ENCODE peak calls at places on chromosome 4, in ten cellular contexts. N is heart right ventricle; F is body of pancreas; D is naive thymus-derived CD8-positive, alpha-beta T cell; V is pancreas; H is thoracic aorta; M is effector memory CD8-positive, alpha-beta T cell; R is activated CD8-positive, alpha-beta T cell treated with anti-CD3 and anti-CD28 coated beads, Interleukin-2, amount 10 ng/mL, durations not matched to agents 7 days and 5 days; S is left cardiac atrium; G is HepG2. B is an unnamed sample.

GRCh38 chr4:109574443-109574850 is 14.4 kb downstream of the MCUB start:
- ATAC-seq in V (peak), R (peak), F (peak), M (peak), D (peak), S (peak), N (peak), G (peak), H (no peak), B (peak)

GRCh38 chr4:89054627-89055026 is 2.4 kb downstream of the FAM13A start:
- ATAC-seq in G (no peak), M (no peak), D (no peak), H (no peak), N (no peak), R (no peak), S (no peak), F (no peak), V (no peak), B (no peak)

GRCh38 chr4:147355849-147356248 is 125.0 kb upstream of the EDNRA start:
- ATAC-seq in M (no peak), S (peak), V (no peak), F (no peak), D (no peak), N (no peak), H (no peak), R (no peak), G (no peak), B (no peak)

GRCh38 chr4:165294907-165295306 is 32.6 kb upstream of the MSMO1 start:
- ATAC-seq in R (peak), G (no peak), S (no peak), V (peak), F (no peak), N (no peak), D (peak), M (peak), H (no peak), B (peak)

GRCh38 chr4:6115342-6115741 is 85.0 kb downstream of the JAKMIP1 start:
- ATAC-seq in V (no peak), F (no peak), M (no peak), H (no peak), S (no peak), R (no peak), D (no peak), N (no peak), G (no peak), B (no peak)

GRCh38 chr4:141912831-141913230 is 276.4 kb downstream of the IL15 start:
- ATAC-seq in N (no peak), G (no peak), M (no peak), V (no peak), S (no peak), R (no peak), F (no peak), D (no peak), H (no peak), B (no peak)

GRCh38 chr4:1080961-1081688 is 32.2 kb downstream of the RNF212 start:
- ATAC-seq in G (no peak), H (no peak), N (no peak), R (no peak), D (peak), S (no peak), M (peak), F (no peak), V (no peak), B (peak)

GRCh38 chr4:70925899-70926635 is 23.9 kb downstream of the MOB1B start:
- ATAC-seq in D (no peak), G (no peak), S (no peak), N (no peak), F (no peak), R (peak), V (no peak), H (no peak), M (no peak), B (peak)

GRCh38 chr4:26822546-26822945 is 38.1 kb upstream of the STIM2 start:
- ATAC-seq in S (no peak), N (no peak), F (no peak), R (peak), H (no peak), V (no peak), M (peak), G (no peak), D (peak), B (peak)

B was measured in activated T-helper 17 cell treated with anti-CD3 and anti-CD28 coated beads, Interleukin-2, amount 50 U/mL, for 72 hours.